ENCODE peak calls at places on chromosomes 5 and 9, in eight cellular contexts. One of them, this sample, is unnamed.

GRCh38 chr9:127053908-127054307 is 68.5 kb downstream of the ANGPTL2 start:
- DNase-seq in neuronal stem cell: no peak
- DNase-seq in left ventricle myocardium inferior: no peak
- DNase-seq in cardiac fibroblast: no peak
- DNase-seq in testis: no peak
- DNase-seq in A549: no peak
- DNase-seq in brain microvascular endothelial cell: no peak
- DNase-seq in pancreas: no peak
- DNase-seq in this sample: no peak

GRCh38 chr5:16492398-16493175 is 27.0 kb upstream of the ZNF622 start:
- DNase-seq in pancreas: no peak
- DNase-seq in brain microvascular endothelial cell: peak
- DNase-seq in cardiac fibroblast: peak
- DNase-seq in neuronal stem cell: no peak
- DNase-seq in testis: peak
- DNase-seq in A549: peak
- DNase-seq in left ventricle myocardium inferior: no peak
- DNase-seq in this sample: no peak

GRCh38 chr5:132233811-132234683 is 6.4 kb upstream of the P4HA2 start:
- DNase-seq in pancreas: no peak
- DNase-seq in left ventricle myocardium inferior: no peak
- DNase-seq in brain microvascular endothelial cell: no peak
- DNase-seq in neuronal stem cell: no peak
- DNase-seq in A549: no peak
- DNase-seq in testis: no peak
- DNase-seq in cardiac fibroblast: no peak
- DNase-seq in this sample: no peak

GRCh38 chr9:127049044-127049443 is 73.4 kb downstream of the ANGPTL2 start:
- DNase-seq in neuronal stem cell: no peak
- DNase-seq in brain microvascular endothelial cell: peak
- DNase-seq in testis: no peak
- DNase-seq in cardiac fibroblast: peak
- DNase-seq in pancreas: no peak
- DNase-seq in A549: peak
- DNase-seq in left ventricle myocardium inferior: no peak
- DNase-seq in this sample: peak

GRCh38 chr5:155807884-155808576 is 518.9 kb upstream of the SGCD start:
- DNase-seq in A549: no peak
- DNase-seq in neuronal stem cell: no peak
- DNase-seq in cardiac fibroblast: no peak
- DNase-seq in testis: no peak
- DNase-seq in brain microvascular endothelial cell: no peak
- DNase-seq in pancreas: no peak
- DNase-seq in left ventricle myocardium inferior: no peak
- DNase-seq in this sample: no peak

GRCh38 chr5:66710557-66710956 is 114.4 kb downstream of the MAST4 start:
- DNase-seq in cardiac fibroblast: peak
- DNase-seq in neuronal stem cell: no peak
- DNase-seq in brain microvascular endothelial cell: peak
- DNase-seq in left ventricle myocardium inferior: no peak
- DNase-seq in A549: no peak
- DNase-seq in pancreas: no peak
- DNase-seq in testis: peak
- DNase-seq in this sample: peak

GRCh38 chr9:97322105-97322504 is 14.6 kb downstream of the CCDC180 start:
- DNase-seq in A549: no peak
- DNase-seq in testis: no peak
- DNase-seq in brain microvascular endothelial cell: no peak
- DNase-seq in neuronal stem cell: no peak
- DNase-seq in left ventricle myocardium inferior: no peak
- DNase-seq in pancreas: no peak
- DNase-seq in cardiac fibroblast: no peak
- DNase-seq in this sample: no peak

GRCh38 chr9:114425126-114425525 is 37.3 kb upstream of the AKNA start:
- DNase-seq in brain microvascular endothelial cell: no peak
- DNase-seq in cardiac fibroblast: no peak
- DNase-seq in testis: no peak
- DNase-seq in A549: no peak
- DNase-seq in left ventricle myocardium inferior: no peak
- DNase-seq in pancreas: peak
- DNase-seq in neuronal stem cell: no peak
- DNase-seq in this sample: no peak

GRCh38 chr5:113345261-113345940 is 89.4 kb downstream of the TSSK1B start:
- DNase-seq in pancreas: no peak
- DNase-seq in cardiac fibroblast: peak
- DNase-seq in brain microvascular endothelial cell: no peak
- DNase-seq in A549: no peak
- DNase-seq in neuronal stem cell: no peak
- DNase-seq in left ventricle myocardium inferior: no peak
- DNase-seq in testis: no peak
- DNase-seq in this sample: peak

GRCh38 chr9:137175345-137175961 is 3.6 kb upstream of the TMEM210 start:
- DNase-seq in pancreas: no peak
- DNase-seq in A549: no peak
- DNase-seq in testis: no peak
- DNase-seq in neuronal stem cell: no peak
- DNase-seq in left ventricle myocardium inferior: no peak
- DNase-seq in brain microvascular endothelial cell: no peak
- DNase-seq in cardiac fibroblast: no peak
- DNase-seq in this sample: peak

GRCh38 chr5:26192496-26192895 is 845.9 kb downstream of the CDH9 start:
- DNase-seq in pancreas: no peak
- DNase-seq in neuronal stem cell: no peak
- DNase-seq in left ventricle myocardium inferior: no peak
- DNase-seq in A549: peak
- DNase-seq in brain microvascular endothelial cell: no peak
- DNase-seq in cardiac fibroblast: no peak
- DNase-seq in testis: no peak
- DNase-seq in this sample: no peak

GRCh38 chr9:116234091-116234490 is 80.5 kb downstream of the PAPPA start:
- DNase-seq in cardiac fibroblast: peak
- DNase-seq in A549: peak
- DNase-seq in neuronal stem cell: no peak
- DNase-seq in testis: no peak
- DNase-seq in left ventricle myocardium inferior: no peak
- DNase-seq in pancreas: no peak
- DNase-seq in brain microvascular endothelial cell: peak
- DNase-seq in this sample: peak

GRCh38 chr9:34957492-34958410 is at the start of gene PHF24:
- DNase-seq in A549: no peak
- DNase-seq in brain microvascular endothelial cell: no peak
- DNase-seq in testis: peak
- DNase-seq in left ventricle myocardium inferior: no peak
- DNase-seq in neuronal stem cell: peak
- DNase-seq in cardiac fibroblast: no peak
- DNase-seq in pancreas: peak
- DNase-seq in this sample: no peak

GRCh38 chr5:38827525-38827924 is 18.3 kb upstream of the OSMR start:
- DNase-seq in brain microvascular endothelial cell: no peak
- DNase-seq in left ventricle myocardium inferior: no peak
- DNase-seq in testis: no peak
- DNase-seq in pancreas: no peak
- DNase-seq in A549: no peak
- DNase-seq in neuronal stem cell: no peak
- DNase-seq in cardiac fibroblast: peak
- DNase-seq in this sample: peak

GRCh38 chr9:124365045-124365444 is 50.2 kb downstream of the PSMB7 start:
- DNase-seq in neuronal stem cell: peak
- DNase-seq in brain microvascular endothelial cell: no peak
- DNase-seq in left ventricle myocardium inferior: no peak
- DNase-seq in testis: no peak
- DNase-seq in pancreas: no peak
- DNase-seq in cardiac fibroblast: no peak
- DNase-seq in A549: no peak
- DNase-seq in this sample: no peak

GRCh38 chr5:177496111-177497010 is 1.0 kb downstream of the PDLIM7 start:
- DNase-seq in cardiac fibroblast: peak
- DNase-seq in pancreas: peak
- DNase-seq in brain microvascular endothelial cell: peak
- DNase-seq in testis: peak
- DNase-seq in left ventricle myocardium inferior: peak
- DNase-seq in neuronal stem cell: peak
- DNase-seq in A549: peak
- DNase-seq in this sample: peak

DNA sequence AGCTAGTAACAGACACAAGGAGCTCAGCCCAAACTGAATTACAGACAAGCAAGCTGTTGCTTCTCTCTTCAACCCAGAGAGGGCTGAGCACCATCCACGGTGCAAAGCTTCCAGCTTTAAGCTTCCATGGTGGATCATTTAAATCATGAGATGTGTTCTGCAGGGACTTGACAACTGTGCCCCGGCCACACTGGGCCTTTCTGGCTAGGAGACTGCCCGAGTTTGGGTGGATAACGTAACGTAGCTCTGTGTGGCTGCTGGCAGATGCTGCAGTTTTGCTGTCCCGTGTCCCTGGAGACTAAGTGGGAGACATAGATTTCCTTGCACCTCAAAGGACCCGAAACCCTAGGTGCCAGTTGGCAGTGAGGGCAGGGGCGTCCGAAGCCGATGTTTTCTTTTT is 234.0 kb downstream of the IRX2 start:
- DNase-seq in A549: no peak
- DNase-seq in brain microvascular endothelial cell: no peak
- DNase-seq in left ventricle myocardium inferior: no peak
- DNase-seq in neuronal stem cell: no peak
- DNase-seq in cardiac fibroblast: no peak
- DNase-seq in pancreas: no peak
- DNase-seq in testis: no peak
- DNase-seq in this sample: no peak
- H3K4me3 ChIP-seq in A549: no peak
- H3K4me3 ChIP-seq in brain microvascular endothelial cell: no peak
- H3K4me3 ChIP-seq in left ventricle myocardium inferior: no peak
- H3K4me3 ChIP-seq in neuronal stem cell: no peak
- H3K4me3 ChIP-seq in cardiac fibroblast: no peak
- H3K4me3 ChIP-seq in pancreas: no peak
- H3K4me3 ChIP-seq in testis: no peak
- H3K4me3 ChIP-seq in this sample: no peak

DNA sequence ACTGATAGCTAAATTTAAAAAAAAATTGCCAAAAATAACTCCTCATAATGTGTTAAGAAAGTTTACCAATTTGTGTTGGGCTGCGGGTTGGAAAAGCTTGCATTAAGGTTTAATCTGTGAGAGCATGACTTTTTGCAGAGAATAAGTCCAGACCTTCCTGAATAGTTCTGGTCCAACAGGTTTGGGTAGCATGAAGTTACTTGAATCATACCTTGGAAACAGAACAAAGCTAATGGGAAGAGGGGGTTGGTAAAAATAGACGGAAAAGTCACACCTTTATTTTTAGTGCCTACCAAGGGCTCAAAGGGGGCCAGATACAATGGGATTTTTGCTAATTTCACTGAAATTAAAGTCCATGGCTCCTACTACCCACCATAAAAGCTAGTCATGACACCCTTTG is 17.1 kb upstream of the MATR3 start:
- DNase-seq in left ventricle myocardium inferior: no peak
- DNase-seq in brain microvascular endothelial cell: no peak
- DNase-seq in neuronal stem cell: no peak
- DNase-seq in pancreas: no peak
- DNase-seq in A549: no peak
- DNase-seq in testis: no peak
- DNase-seq in cardiac fibroblast: no peak
- DNase-seq in this sample: no peak
- H3K4me3 ChIP-seq in left ventricle myocardium inferior: peak
- H3K4me3 ChIP-seq in brain microvascular endothelial cell: peak
- H3K4me3 ChIP-seq in neuronal stem cell: no peak
- H3K4me3 ChIP-seq in pancreas: no peak
- H3K4me3 ChIP-seq in A549: peak
- H3K4me3 ChIP-seq in testis: no peak
- H3K4me3 ChIP-seq in cardiac fibroblast: no peak
- H3K4me3 ChIP-seq in this sample: no peak

DNA sequence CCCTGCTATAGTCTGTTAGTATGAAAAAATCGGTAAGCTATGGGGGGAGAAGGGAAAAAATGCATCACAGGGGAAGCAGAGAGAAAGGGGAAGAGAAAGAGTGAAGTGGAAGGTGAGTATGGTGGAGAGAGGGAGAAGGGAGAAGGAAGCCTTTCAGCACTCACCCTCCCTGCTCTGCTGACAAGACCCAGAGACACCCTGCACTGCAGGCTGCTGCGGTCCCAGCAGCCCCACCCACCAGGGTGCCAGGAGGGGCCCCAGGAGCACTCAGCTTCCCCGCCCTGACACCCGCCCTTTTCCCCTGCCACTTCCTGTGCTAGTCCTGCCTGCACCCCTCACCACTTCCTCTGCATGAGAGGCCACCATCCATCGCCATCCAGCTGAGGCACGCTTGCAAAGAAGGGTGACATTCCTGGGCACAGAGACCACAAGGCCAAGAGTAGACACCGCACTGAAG is 12.7 kb downstream of the STK10 start:
- DNase-seq in cardiac fibroblast: no peak
- DNase-seq in pancreas: no peak
- DNase-seq in left ventricle myocardium inferior: peak
- DNase-seq in brain microvascular endothelial cell: no peak
- DNase-seq in testis: no peak
- DNase-seq in A549: no peak
- DNase-seq in neuronal stem cell: no peak
- DNase-seq in this sample: no peak
- H3K4me3 ChIP-seq in cardiac fibroblast: no peak
- H3K4me3 ChIP-seq in pancreas: no peak
- H3K4me3 ChIP-seq in left ventricle myocardium inferior: peak
- H3K4me3 ChIP-seq in brain microvascular endothelial cell: no peak
- H3K4me3 ChIP-seq in testis: no peak
- H3K4me3 ChIP-seq in A549: no peak
- H3K4me3 ChIP-seq in neuronal stem cell: no peak
- H3K4me3 ChIP-seq in this sample: no peak

GRCh38 chr9:121225240-121225639 is 23.6 kb upstream of the RAB14 start:
- DNase-seq in neuronal stem cell: no peak
- DNase-seq in pancreas: no peak
- DNase-seq in brain microvascular endothelial cell: no peak
- DNase-seq in cardiac fibroblast: no peak
- DNase-seq in testis: no peak
- DNase-seq in left ventricle myocardium inferior: no peak
- DNase-seq in A549: no peak
- DNase-seq in this sample: no peak

GRCh38 chr9:121222524-121223171 is 21.0 kb upstream of the RAB14 start:
- DNase-seq in left ventricle myocardium inferior: no peak
- DNase-seq in cardiac fibroblast: peak
- DNase-seq in neuronal stem cell: no peak
- DNase-seq in brain microvascular endothelial cell: peak
- DNase-seq in pancreas: no peak
- DNase-seq in A549: peak
- DNase-seq in testis: peak
- DNase-seq in this sample: peak

GRCh38 chr9:121218357-121219027 is 16.8 kb upstream of the RAB14 start:
- DNase-seq in brain microvascular endothelial cell: no peak
- DNase-seq in testis: no peak
- DNase-seq in left ventricle myocardium inferior: no peak
- DNase-seq in A549: no peak
- DNase-seq in cardiac fibroblast: no peak
- DNase-seq in pancreas: no peak
- DNase-seq in neuronal stem cell: no peak
- DNase-seq in this sample: no peak

GRCh38 chr9:121217609-121218292 is 16.1 kb upstream of the RAB14 start:
- DNase-seq in brain microvascular endothelial cell: peak
- DNase-seq in A549: no peak
- DNase-seq in left ventricle myocardium inferior: no peak
- DNase-seq in pancreas: no peak
- DNase-seq in testis: no peak
- DNase-seq in neuronal stem cell: no peak
- DNase-seq in cardiac fibroblast: peak
- DNase-seq in this sample: peak

GRCh38 chr9:121220996-121221671 is 19.5 kb upstream of the RAB14 start:
- DNase-seq in testis: no peak
- DNase-seq in cardiac fibroblast: no peak
- DNase-seq in A549: no peak
- DNase-seq in left ventricle myocardium inferior: no peak
- DNase-seq in pancreas: no peak
- DNase-seq in neuronal stem cell: no peak
- DNase-seq in brain microvascular endothelial cell: no peak
- DNase-seq in this sample: no peak
- H3K4me3 ChIP-seq in testis: no peak
- H3K4me3 ChIP-seq in cardiac fibroblast: no peak
- H3K4me3 ChIP-seq in A549: no peak
- H3K4me3 ChIP-seq in left ventricle myocardium inferior: no peak
- H3K4me3 ChIP-seq in pancreas: no peak
- H3K4me3 ChIP-seq in neuronal stem cell: no peak
- H3K4me3 ChIP-seq in brain microvascular endothelial cell: no peak
- H3K4me3 ChIP-seq in this sample: no peak